ENCODE peak calls at places on chromosomes 2 and 18, in six cellular contexts. R is EL; E is HTR-8/SVneo; F is CD4-positive, CD25-positive, alpha-beta regulatory T cell; L is NCI-H82; X is activated CD4-positive, alpha-beta T cell treated with anti-CD3 and anti-CD28 coated beads, Interleukin-2, amount 50 U/mL, for 1 hour. V is an unnamed sample.

GRCh38 chr18:54338230-54338629 is 19.4 kb downstream of the STARD6 start:
- DNase-seq in R (no peak), E (no peak), F (no peak), L (no peak), X (no peak), V (no peak)

GRCh38 chr18:78406743-78407455 is 572.7 kb upstream of the SALL3 start:
- DNase-seq in R (no peak), E (no peak), F (no peak), L (no peak), X (no peak), V (no peak)

GRCh38 chr2:97913846-97914245 is 81.9 kb downstream of the TMEM131 start:
- DNase-seq in R (no peak), E (no peak), F (no peak), L (no peak), X (no peak), V (no peak)

GRCh38 chr18:74485860-74486849 is 10.0 kb upstream of the CNDP2 start:
- DNase-seq in R (no peak), E (no peak), F (no peak), L (no peak), X (no peak), V (no peak)

GRCh38 chr18:76821875-76822509 is 365 bp upstream of the ZNF236 start:
- DNase-seq in R (peak; percentile 59), E (peak; percentile 56), F (peak; percentile 74), L (peak; percentile 66), X (peak; percentile 62), V (peak; percentile 52)

GRCh38 chr2:129758461-129759185 is 220.8 kb upstream of the RAB6C start:
- DNase-seq in R (no peak), E (no peak), F (no peak), L (no peak), X (no peak), V (peak; percentile 36)

GRCh38 chr2:68689553-68690537 is 44.8 kb upstream of the ARHGAP25 start:
- DNase-seq in R (no peak), E (no peak), F (no peak), L (no peak), X (no peak), V (no peak)

GRCh38 chr2:114446571-114446970 is 4.1 kb downstream of the DPP10 start:
- DNase-seq in R (no peak), E (no peak), F (no peak), L (no peak), X (no peak), V (no peak)

GRCh38 chr2:230054079-230054478 is 14.6 kb downstream of the SLC16A14 start:
- DNase-seq in R (peak; percentile 67), E (peak; percentile 25), F (no peak), L (no peak), X (no peak), V (no peak)

GRCh38 chr2:242054406-242054805 is 184.9 kb downstream of the RTP5 start:
- DNase-seq in R (no peak), E (no peak), F (no peak), L (no peak), X (no peak), V (no peak)

GRCh38 chr2:27717070-27717453 is 53.4 kb downstream of the SLC4A1AP start:
- DNase-seq in R (peak; percentile 94), E (no peak), F (no peak), L (no peak), X (no peak), V (no peak)

GRCh38 chr2:108069515-108070310 is 83.4 kb downstream of the SLC5A7 start:
- DNase-seq in R (no peak), E (no peak), F (no peak), L (peak; percentile 15), X (no peak), V (no peak)

GRCh38 chr2:181656450-181657261 is at the start of gene CERKL:
- DNase-seq in R (peak; percentile 57), E (peak; percentile 33), F (no peak), L (peak; percentile 34), X (no peak), V (no peak)

GRCh38 chr2:28991462-28991861 is 10.4 kb downstream of the TOGARAM2 start:
- DNase-seq in R (no peak), E (no peak), F (no peak), L (no peak), X (no peak), V (no peak)

GRCh38 chr18:8718401-8718913 is 13.1 kb downstream of the MTCL1 start:
- DNase-seq in R (no peak), E (no peak), F (no peak), L (no peak), X (no peak), V (no peak)

GRCh38 chr2:167790189-167790588 is 457.2 kb downstream of the STK39 start:
- DNase-seq in R (no peak), E (no peak), F (no peak), L (peak; percentile 10), X (no peak), V (no peak)

GRCh38 chr2:149094217-149095015 is 55.9 kb downstream of the LYPD6B start:
- DNase-seq in R (peak; percentile 94), E (peak; percentile 62), F (no peak), L (peak; percentile 24), X (no peak), V (no peak)

GRCh38 chr18:48569915-48570264 is 31.1 kb downstream of the CTIF start:
- DNase-seq in R (no peak), E (no peak), F (no peak), L (no peak), X (no peak), V (no peak)

GRCh38 chr2:20448246-20449046 is 1.6 kb downstream of the RHOB start:
- DNase-seq in R (peak; percentile 44), E (no peak), F (no peak), L (peak; percentile 42), X (no peak), V (no peak)

GRCh38 chr2:235669269-235669831 is 175.5 kb downstream of the AGAP1 start:
- DNase-seq in R (peak; percentile 71), E (peak; percentile 60), F (no peak), L (peak; percentile 89), X (peak; percentile 15), V (peak; percentile 75)

GRCh38 chr2:191797937-191798873 is 48.7 kb downstream of the CAVIN2 start:
- DNase-seq in R (no peak), E (no peak), F (no peak), L (no peak), X (no peak), V (no peak)

GRCh38 chr2:160061533-160062282 is 707 bp downstream of the PLA2R1 start:
- DNase-seq in R (no peak), E (no peak), F (no peak), L (no peak), X (no peak), V (no peak)

GRCh38 chr2:216274194-216274593 is 98.1 kb downstream of the MARCHF4 start:
- DNase-seq in R (peak; percentile 15), E (no peak), F (no peak), L (no peak), X (no peak), V (no peak)

GRCh38 chr2:100882645-100883613 is 63.0 kb downstream of the NPAS2 start:
- DNase-seq in R (peak; percentile 29), E (no peak), F (no peak), L (no peak), X (no peak), V (no peak)

GRCh38 chr2:95268208-95269035 is 5.8 kb upstream of the PROM2 start:
- DNase-seq in R (no peak), E (no peak), F (no peak), L (no peak), X (no peak), V (no peak)

GRCh38 chr18:48982269-48982668 is 31.5 kb upstream of the SMAD7 start:
- DNase-seq in R (no peak), E (no peak), F (no peak), L (peak; percentile 67), X (no peak), V (no peak)

GRCh38 chr2:144445196-144445595 is 74.7 kb downstream of the ZEB2 start:
- DNase-seq in R (no peak), E (no peak), F (no peak), L (no peak), X (no peak), V (no peak)

GRCh38 chr2:3635171-3636008 is 22.6 kb upstream of the ALLC start:
- DNase-seq in R (peak; percentile 22), E (no peak), F (no peak), L (no peak), X (no peak), V (no peak)

GRCh38 chr2:70104231-70105111 is 17.2 kb downstream of the PCBP1 start:
- DNase-seq in R (peak; percentile 46), E (peak; percentile 30), F (peak; percentile 41), L (peak; percentile 56), X (peak; percentile 23), V (no peak)

GRCh38 chr18:61333271-61333745 is at the start of gene CDH20:
- DNase-seq in R (no peak), E (no peak), F (no peak), L (peak; percentile 11), X (no peak), V (peak; percentile 53)

GRCh38 chr2:54114936-54115283 is 505 bp upstream of the ACYP2 start:
- DNase-seq in R (no peak), E (no peak), F (no peak), L (no peak), X (no peak), V (no peak)

GRCh38 chr2:220894069-220894468 is 678.0 kb downstream of the EPHA4 start:
- DNase-seq in R (peak; percentile 65), E (no peak), F (no peak), L (no peak), X (no peak), V (no peak)

GRCh38 chr2:203878060-203878459 is 10.5 kb downstream of the CTLA4 start:
- DNase-seq in R (no peak), E (no peak), F (no peak), L (no peak), X (no peak), V (no peak)

GRCh38 chr2:104584393-104584792 is 269.5 kb upstream of the POU3F3 start:
- DNase-seq in R (no peak), E (no peak), F (no peak), L (no peak), X (no peak), V (no peak)

GRCh38 chr2:171958475-171958874 is 36.2 kb downstream of the HAT1 start:
- DNase-seq in R (peak; percentile 72), E (no peak), F (no peak), L (no peak), X (no peak), V (no peak)